ENCODE peak calls at places on chromosomes 6 and 20, in four cellular contexts. One of them, this sample, is unnamed.

GRCh38 chr20:48759631-48760245 is 68.1 kb downstream of the PREX1 start:
- DNase-seq in BJ: no peak
- DNase-seq in prostate gland: no peak
- DNase-seq in natural killer cell: no peak
- DNase-seq in this sample: no peak

GRCh38 chr6:87001494-87001893 is 64.2 kb downstream of the HTR1E start:
- DNase-seq in BJ: no peak
- DNase-seq in prostate gland: no peak
- DNase-seq in natural killer cell: no peak
- DNase-seq in this sample: no peak

GRCh38 chr20:63158352-63158751 is 57.6 kb downstream of the YTHDF1 start:
- DNase-seq in BJ: no peak
- DNase-seq in prostate gland: no peak
- DNase-seq in natural killer cell: no peak
- DNase-seq in this sample: no peak

GRCh38 chr6:33172307-33173227 is 19.7 kb downstream of the COL11A2 start:
- DNase-seq in BJ: no peak
- DNase-seq in prostate gland: peak
- DNase-seq in natural killer cell: no peak
- DNase-seq in this sample: no peak

GRCh38 chr20:44069203-44069931 is 117.6 kb downstream of the JPH2 start:
- DNase-seq in BJ: no peak
- DNase-seq in prostate gland: no peak
- DNase-seq in natural killer cell: peak
- DNase-seq in this sample: peak

GRCh38 chr20:57579331-57579897 is 18.5 kb downstream of the PCK1 start:
- DNase-seq in BJ: no peak
- DNase-seq in prostate gland: no peak
- DNase-seq in natural killer cell: no peak
- DNase-seq in this sample: no peak

GRCh38 chr6:35719830-35720733 is 16.8 kb upstream of the ARMC12 start:
- DNase-seq in BJ: no peak
- DNase-seq in prostate gland: no peak
- DNase-seq in natural killer cell: no peak
- DNase-seq in this sample: peak

GRCh38 chr6:42616716-42617115 is 52.9 kb downstream of the UBR2 start:
- DNase-seq in BJ: no peak
- DNase-seq in prostate gland: no peak
- DNase-seq in natural killer cell: no peak
- DNase-seq in this sample: no peak

GRCh38 chr6:41228616-41229015 is 467 bp downstream of the TREML4 start:
- DNase-seq in BJ: no peak
- DNase-seq in prostate gland: no peak
- DNase-seq in natural killer cell: no peak
- DNase-seq in this sample: no peak

GRCh38 chr20:10986586-10986985 is 312.8 kb upstream of the JAG1 start:
- DNase-seq in BJ: no peak
- DNase-seq in prostate gland: no peak
- DNase-seq in natural killer cell: no peak
- DNase-seq in this sample: no peak

GRCh38 chr6:99241905-99242534 is 107.5 kb downstream of the FAXC start:
- DNase-seq in BJ: no peak
- DNase-seq in prostate gland: peak
- DNase-seq in natural killer cell: no peak
- DNase-seq in this sample: no peak

GRCh38 chr20:13238001-13238653 is 17.1 kb downstream of the ISM1 start:
- DNase-seq in BJ: no peak
- DNase-seq in prostate gland: no peak
- DNase-seq in natural killer cell: no peak
- DNase-seq in this sample: no peak

GRCh38 chr6:25576920-25577319 is 75.1 kb upstream of the SCGN start:
- DNase-seq in BJ: no peak
- DNase-seq in prostate gland: no peak
- DNase-seq in natural killer cell: no peak
- DNase-seq in this sample: no peak

GRCh38 chr6:90220273-90220672 is 76.4 kb downstream of the BACH2 start:
- DNase-seq in BJ: no peak
- DNase-seq in prostate gland: no peak
- DNase-seq in natural killer cell: no peak
- DNase-seq in this sample: no peak

GRCh38 chr6:158816329-158816728 is 2.8 kb downstream of the EZR start:
- DNase-seq in BJ: no peak
- DNase-seq in prostate gland: no peak
- DNase-seq in natural killer cell: no peak
- DNase-seq in this sample: no peak

GRCh38 chr20:5551621-5552020 is 198.6 kb upstream of the SHLD1 start:
- DNase-seq in BJ: no peak
- DNase-seq in prostate gland: no peak
- DNase-seq in natural killer cell: no peak
- DNase-seq in this sample: no peak

GRCh38 chr6:163460307-163460782 is 45.8 kb downstream of the QKI start:
- DNase-seq in BJ: no peak
- DNase-seq in prostate gland: no peak
- DNase-seq in natural killer cell: peak
- DNase-seq in this sample: no peak

GRCh38 chr6:130995783-130996447 is 67.1 kb downstream of the EPB41L2 start:
- DNase-seq in BJ: no peak
- DNase-seq in prostate gland: no peak
- DNase-seq in natural killer cell: no peak
- DNase-seq in this sample: no peak

GRCh38 chr20:34874094-34874654 is 1.5 kb upstream of the GGT7 start:
- DNase-seq in BJ: peak
- DNase-seq in prostate gland: peak
- DNase-seq in natural killer cell: no peak
- DNase-seq in this sample: no peak

GRCh38 chr20:59938221-59938620 is 1.9 kb downstream of the PPP1R3D start:
- DNase-seq in BJ: no peak
- DNase-seq in prostate gland: no peak
- DNase-seq in natural killer cell: no peak
- DNase-seq in this sample: no peak

GRCh38 chr6:38068854-38069253 is 249.3 kb downstream of the ZFAND3 start:
- DNase-seq in BJ: no peak
- DNase-seq in prostate gland: peak
- DNase-seq in natural killer cell: no peak
- DNase-seq in this sample: no peak
- TF ChIP-seq CTCF in BJ: no peak
- TF ChIP-seq CTCF in prostate gland: peak
- TF ChIP-seq CTCF in natural killer cell: no peak
- TF ChIP-seq CTCF in this sample: no peak

DNA sequence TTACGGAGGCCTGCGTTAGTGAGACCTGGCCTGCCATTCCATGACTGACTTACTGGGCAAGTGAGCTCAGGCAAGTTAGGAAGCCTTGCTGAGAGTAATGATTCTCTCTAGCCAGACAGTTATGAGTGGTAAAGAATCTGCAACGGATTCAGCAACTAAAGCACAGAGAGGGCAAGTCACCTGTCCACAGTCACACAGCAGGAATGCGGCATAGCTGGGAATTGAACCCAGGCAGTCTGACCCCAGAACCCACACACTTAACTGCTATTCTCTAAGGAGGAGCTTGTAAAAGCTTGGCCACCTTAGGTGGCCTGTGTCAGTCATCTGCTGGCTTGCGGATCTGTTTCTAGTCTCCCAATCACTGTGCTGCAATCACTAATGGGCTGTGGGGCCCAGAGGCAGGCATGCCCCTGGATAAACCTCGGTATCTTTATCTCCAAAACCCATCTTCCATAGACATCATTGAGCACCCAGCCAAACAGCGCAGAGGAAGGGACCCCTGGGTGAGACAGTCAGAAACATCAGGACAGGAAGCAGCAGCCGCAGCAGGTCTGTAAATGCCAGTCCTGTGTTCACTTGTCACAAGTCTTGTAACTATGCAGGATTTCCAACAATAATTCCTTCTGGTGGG is 215.9 kb upstream of the KCNG1 start:
- DNase-seq in BJ: no peak
- DNase-seq in prostate gland: no peak
- DNase-seq in natural killer cell: no peak
- DNase-seq in this sample: no peak
- TF ChIP-seq CTCF in BJ: no peak
- TF ChIP-seq CTCF in prostate gland: no peak
- TF ChIP-seq CTCF in natural killer cell: no peak
- TF ChIP-seq CTCF in this sample: no peak

GRCh38 chr6:138078491-138078890 is 28.7 kb downstream of the PERP start:
- DNase-seq in BJ: no peak
- DNase-seq in prostate gland: no peak
- DNase-seq in natural killer cell: no peak
- DNase-seq in this sample: no peak

GRCh38 chr6:138073264-138073663 is 34.0 kb downstream of the PERP start:
- DNase-seq in BJ: no peak
- DNase-seq in prostate gland: no peak
- DNase-seq in natural killer cell: no peak
- DNase-seq in this sample: no peak
- TF ChIP-seq CTCF in BJ: no peak
- TF ChIP-seq CTCF in prostate gland: no peak
- TF ChIP-seq CTCF in natural killer cell: no peak
- TF ChIP-seq CTCF in this sample: no peak

GRCh38 chr6:125952764-125953501 is 3.6 kb upstream of the HINT3 start:
- DNase-seq in BJ: no peak
- DNase-seq in prostate gland: no peak
- DNase-seq in natural killer cell: no peak
- DNase-seq in this sample: no peak
- TF ChIP-seq CTCF in BJ: peak
- TF ChIP-seq CTCF in prostate gland: no peak
- TF ChIP-seq CTCF in natural killer cell: no peak
- TF ChIP-seq CTCF in this sample: no peak

DNA sequence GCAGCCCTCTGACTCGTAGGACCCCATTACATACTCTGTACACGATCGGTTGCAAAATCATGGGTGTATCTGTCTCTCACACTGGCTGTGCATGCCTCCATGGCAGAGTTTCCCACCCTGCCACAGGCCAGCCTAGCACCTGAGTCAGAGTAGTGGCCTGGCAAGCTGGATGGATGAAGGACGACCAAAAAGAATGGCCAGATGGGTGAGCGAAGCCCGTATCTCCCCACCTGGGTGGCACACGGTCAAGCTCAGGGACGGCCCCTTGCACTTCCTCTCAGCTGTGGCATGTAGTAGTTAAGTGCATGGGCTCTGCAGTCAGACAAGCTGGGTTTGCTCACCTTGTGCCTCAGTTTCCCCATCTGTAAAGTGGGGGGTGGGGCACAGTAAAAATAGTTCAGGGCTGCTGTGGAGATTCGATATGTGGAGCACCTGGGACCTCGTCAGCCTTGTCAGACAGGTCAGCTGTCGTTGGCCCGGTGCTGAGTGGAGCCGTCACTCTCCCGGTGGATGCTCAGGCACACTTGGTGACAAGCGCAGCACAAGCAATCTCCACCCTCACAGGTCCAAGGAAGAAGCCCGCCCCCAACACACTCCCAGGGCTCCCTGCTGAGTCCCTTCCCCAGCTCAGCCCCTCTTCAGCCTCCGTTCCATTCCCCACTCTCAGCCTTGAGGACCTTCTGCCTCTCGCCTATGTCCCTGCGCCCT is 12.6 kb downstream of the CPNE5 start:
- DNase-seq in BJ: no peak
- DNase-seq in prostate gland: no peak
- DNase-seq in natural killer cell: no peak
- DNase-seq in this sample: no peak
- TF ChIP-seq CTCF in BJ: no peak
- TF ChIP-seq CTCF in prostate gland: no peak
- TF ChIP-seq CTCF in natural killer cell: no peak
- TF ChIP-seq CTCF in this sample: no peak

GRCh38 chr6:119270545-119270944 is 79.0 kb downstream of the MAN1A1 start:
- DNase-seq in BJ: no peak
- DNase-seq in prostate gland: no peak
- DNase-seq in natural killer cell: no peak
- DNase-seq in this sample: no peak

GRCh38 chr6:119277047-119277446 is 72.5 kb downstream of the MAN1A1 start:
- DNase-seq in BJ: no peak
- DNase-seq in prostate gland: no peak
- DNase-seq in natural killer cell: no peak
- DNase-seq in this sample: no peak

GRCh38 chr6:119276211-119276610 is 73.3 kb downstream of the MAN1A1 start:
- DNase-seq in BJ: no peak
- DNase-seq in prostate gland: no peak
- DNase-seq in natural killer cell: no peak
- DNase-seq in this sample: no peak

GRCh38 chr6:119273799-119274595 is 75.6 kb downstream of the MAN1A1 start:
- DNase-seq in BJ: peak
- DNase-seq in prostate gland: no peak
- DNase-seq in natural killer cell: no peak
- DNase-seq in this sample: no peak

DNA sequence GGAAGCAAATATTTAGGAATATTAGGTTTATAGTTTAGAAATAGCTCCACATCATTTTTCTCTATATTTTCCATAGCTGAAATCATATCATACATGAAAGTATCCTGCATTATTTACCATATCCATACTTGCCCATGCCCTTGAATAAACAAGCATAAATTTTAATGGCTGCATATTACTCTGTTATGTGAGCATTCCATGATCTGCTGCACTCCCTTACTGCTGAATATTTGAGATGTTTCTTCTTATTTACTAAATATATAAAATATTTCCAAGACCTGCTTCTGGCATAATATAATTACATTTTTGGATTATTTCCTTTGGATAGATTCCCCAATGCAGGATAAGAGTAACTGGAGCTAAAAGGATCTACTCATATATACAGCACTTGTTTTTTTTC is 76.3 kb downstream of the MAN1A1 start:
- DNase-seq in BJ: no peak
- DNase-seq in prostate gland: no peak
- DNase-seq in natural killer cell: no peak
- DNase-seq in this sample: no peak
- TF ChIP-seq CTCF in BJ: no peak
- TF ChIP-seq CTCF in prostate gland: no peak
- TF ChIP-seq CTCF in natural killer cell: no peak
- TF ChIP-seq CTCF in this sample: no peak

GRCh38 chr6:110181131-110182027 is 1.2 kb downstream of the CDC40 start:
- DNase-seq in BJ: no peak
- DNase-seq in prostate gland: no peak
- DNase-seq in natural killer cell: no peak
- DNase-seq in this sample: no peak

GRCh38 chr6:110180228-110181008 is at the start of gene CDC40:
- DNase-seq in BJ: no peak
- DNase-seq in prostate gland: peak
- DNase-seq in natural killer cell: peak
- DNase-seq in this sample: peak

GRCh38 chr6:110183292-110183691 is 3.1 kb downstream of the CDC40 start:
- DNase-seq in BJ: no peak
- DNase-seq in prostate gland: no peak
- DNase-seq in natural killer cell: no peak
- DNase-seq in this sample: no peak

GRCh38 chr6:110178626-110179405 is 654 bp downstream of the WASF1 start:
- DNase-seq in BJ: peak
- DNase-seq in prostate gland: peak
- DNase-seq in natural killer cell: peak
- DNase-seq in this sample: peak

GRCh38 chr6:110179406-110180227 is at the start of gene WASF1:
- DNase-seq in BJ: peak
- DNase-seq in prostate gland: peak
- DNase-seq in natural killer cell: peak
- DNase-seq in this sample: peak
- TF ChIP-seq CTCF in BJ: no peak
- TF ChIP-seq CTCF in prostate gland: peak
- TF ChIP-seq CTCF in natural killer cell: no peak
- TF ChIP-seq CTCF in this sample: no peak

GRCh38 chr6:30727920-30728605 is 7.9 kb downstream of the TUBB start:
- DNase-seq in BJ: no peak
- DNase-seq in prostate gland: no peak
- DNase-seq in natural killer cell: no peak
- DNase-seq in this sample: no peak
- TF ChIP-seq CTCF in BJ: peak
- TF ChIP-seq CTCF in prostate gland: peak
- TF ChIP-seq CTCF in natural killer cell: no peak
- TF ChIP-seq CTCF in this sample: no peak

GRCh38 chr6:146901940-146902816 is 302.0 kb upstream of the STXBP5 start:
- DNase-seq in BJ: no peak
- DNase-seq in prostate gland: no peak
- DNase-seq in natural killer cell: no peak
- DNase-seq in this sample: no peak
- TF ChIP-seq CTCF in BJ: peak
- TF ChIP-seq CTCF in prostate gland: no peak
- TF ChIP-seq CTCF in natural killer cell: no peak
- TF ChIP-seq CTCF in this sample: no peak